ENCODE peak calls at places on chromosome 6, in four cellular contexts. V, I, B and P are unnamed samples.
A peak's percentile ranks its signal among the peaks of the same experiment; 100 is the strongest.

GRCh38 chr6:99121748-99122147 is 174.0 kb upstream of the FBXL4 start:
- DNase-seq in V (no peak), I (no peak), B (no peak), P (no peak)

GRCh38 chr6:160134779-160135547 is 13.3 kb downstream of the SLC22A1 start:
- DNase-seq in V (no peak), I (no peak), B (no peak), P (no peak)

GRCh38 chr6:5657684-5658429 is 348.9 kb downstream of the NRN1 start:
- DNase-seq in V (no peak), I (no peak), B (no peak), P (no peak)

GRCh38 chr6:22112490-22112889 is 184.3 kb downstream of the PRL start:
- DNase-seq in V (no peak), I (no peak), B (no peak), P (no peak)

GRCh38 chr6:169841907-169842606 is 90.6 kb downstream of the ERMARD start:
- DNase-seq in V (peak; percentile 1), I (no peak), B (no peak), P (peak; percentile 15)

GRCh38 chr6:157045831-157046454 is 268.8 kb downstream of the ARID1B start:
- DNase-seq in V (no peak), I (no peak), B (peak; percentile 51), P (no peak)

GRCh38 chr6:140854363-140854762 is 1278.4 kb upstream of the GJE1 start:
- DNase-seq in V (no peak), I (no peak), B (no peak), P (no peak)

GRCh38 chr6:127177030-127177928 is 58.8 kb downstream of the RSPO3 start:
- DNase-seq in V (no peak), I (no peak), B (no peak), P (no peak)

GRCh38 chr6:43951063-43951755 is 176.0 kb downstream of the MRPL14 start:
- DNase-seq in V (peak; percentile 59), I (peak; percentile 15), B (no peak), P (no peak)

GRCh38 chr6:112222111-112222726 is 32.1 kb downstream of the LAMA4 start:
- DNase-seq in V (no peak), I (no peak), B (no peak), P (no peak)

GRCh38 chr6:83221886-83222479 is 28.8 kb downstream of the RWDD2A start:
- DNase-seq in V (no peak), I (no peak), B (peak; percentile 62), P (no peak)